ENCODE peak calls at places on chromosomes 5 and 9, in six cellular contexts. P, V, T, Z, N and L are unnamed samples.

GRCh38 chr9:114317665-114318357 is 5.1 kb upstream of the ORM1 start:
- DNase-seq in N (no peak), V (peak), Z (peak), T (no peak), P (peak), L (no peak)

GRCh38 chr5:145976431-145977155 is 40.2 kb downstream of the SH3RF2 start:
- DNase-seq in V (peak), N (no peak), T (no peak), Z (no peak), P (peak), L (no peak)

GRCh38 chr5:68884893-68885292 is 208.9 kb upstream of the SLC30A5 start:
- DNase-seq in P (no peak), N (peak), T (no peak), Z (no peak), V (peak), L (no peak)

GRCh38 chr5:56281489-56282163 is 48.5 kb upstream of the ANKRD55 start:
- DNase-seq in V (no peak), P (no peak), Z (no peak), N (no peak), T (no peak), L (no peak)

GRCh38 chr9:81604306-81605153 is 84.8 kb downstream of the TLE1 start:
- DNase-seq in P (peak), V (peak), Z (no peak), T (no peak), N (no peak), L (no peak)

GRCh38 chr9:95854386-95855015 is 21.0 kb upstream of the ERCC6L2 start:
- DNase-seq in Z (peak), N (no peak), T (no peak), P (peak), V (peak), L (no peak)

GRCh38 chr9:95505072-95505471 is 11.7 kb downstream of the PTCH1 start:
- DNase-seq in Z (no peak), N (peak), V (no peak), T (no peak), P (no peak), L (no peak)

GRCh38 chr5:32543291-32543690 is 42.1 kb upstream of the SUB1 start:
- DNase-seq in P (no peak), N (no peak), T (no peak), V (peak), Z (no peak), L (no peak)

GRCh38 chr5:58407042-58407709 is 52.7 kb downstream of the PLK2 start:
- DNase-seq in P (peak), Z (peak), N (no peak), T (no peak), V (peak), L (no peak)

GRCh38 chr5:55920784-55921183 is 69.6 kb downstream of the IL31RA start:
- DNase-seq in T (no peak), N (no peak), Z (peak), V (no peak), P (peak), L (no peak)

GRCh38 chr5:150567031-150567680 is 59.2 kb downstream of the NDST1 start:
- DNase-seq in V (peak), P (peak), N (no peak), T (no peak), Z (peak), L (no peak)

GRCh38 chr5:138739938-138740337 is 13.3 kb upstream of the CTNNA1 start:
- DNase-seq in N (no peak), P (no peak), T (no peak), Z (no peak), V (no peak), L (no peak)

GRCh38 chr5:142482207-142482606 is 157.4 kb upstream of the SPRY4 start:
- DNase-seq in V (no peak), P (no peak), Z (no peak), N (no peak), T (no peak), L (no peak)

GRCh38 chr5:95858023-95858461 is 35.5 kb upstream of the GLRX start:
- DNase-seq in T (no peak), N (no peak), V (peak), Z (peak), P (peak), L (no peak)

GRCh38 chr5:147310059-147310704 is 75.4 kb downstream of the STK32A start:
- DNase-seq in V (peak), P (peak), Z (peak), T (no peak), N (no peak), L (no peak)

GRCh38 chr9:128340691-128341434 is 536 bp downstream of the SLC27A4 start:
- DNase-seq in N (peak), P (no peak), T (no peak), Z (no peak), V (no peak), L (peak)

GRCh38 chr5:174535691-174536090 is 188.7 kb upstream of the MSX2 start:
- DNase-seq in P (peak), V (peak), Z (no peak), N (peak), T (no peak), L (no peak)

GRCh38 chr5:154058055-154059038 is 19.6 kb downstream of the MFAP3 start:
- DNase-seq in T (no peak), P (peak), N (no peak), Z (peak), V (peak), L (no peak)

GRCh38 chr9:116096853-116097252 is 56.7 kb upstream of the PAPPA start:
- DNase-seq in T (no peak), P (peak), N (peak), V (peak), Z (no peak), L (peak)

GRCh38 chr5:80747922-80748321 is 93.1 kb upstream of the DHFR start:
- DNase-seq in N (peak), T (no peak), P (no peak), V (no peak), Z (no peak), L (no peak)

GRCh38 chr5:17222679-17223078 is 5.2 kb downstream of the BASP1 start:
- DNase-seq in Z (no peak), T (no peak), P (peak), V (no peak), N (peak), L (no peak)

GRCh38 chr5:140367631-140368013 is 7.6 kb downstream of the SLC4A9 start:
- DNase-seq in V (no peak), P (no peak), T (no peak), Z (no peak), N (no peak), L (no peak)

GRCh38 chr9:98775831-98776441 is 20.4 kb downstream of the ANKS6 start:
- DNase-seq in P (peak), V (peak), T (peak), N (peak), Z (peak), L (peak)

GRCh38 chr9:98777618-98778017 is 18.7 kb downstream of the ANKS6 start:
- DNase-seq in N (no peak), T (no peak), P (no peak), V (no peak), Z (no peak), L (no peak)

GRCh38 chr9:98773721-98774120 is 22.6 kb downstream of the ANKS6 start:
- DNase-seq in T (no peak), Z (no peak), N (no peak), P (no peak), V (no peak), L (no peak)

GRCh38 chr9:98772364-98773155 is 23.8 kb downstream of the ANKS6 start:
- DNase-seq in T (no peak), N (no peak), V (no peak), Z (no peak), P (no peak), L (no peak)

GRCh38 chr9:98774746-98775145 is 21.6 kb downstream of the ANKS6 start:
- DNase-seq in P (no peak), T (no peak), N (peak), Z (peak), V (no peak), L (no peak)
- TF ChIP-seq CTCF in P (peak), T (peak), N (peak), Z (peak), V (peak), L (peak)

GRCh38 chr5:181170237-181170830 is 22.9 kb downstream of the OR2V2 start:
- DNase-seq in P (no peak), V (no peak), T (no peak), Z (peak), N (peak), L (no peak)

GRCh38 chr5:181170996-181171395 is 23.6 kb downstream of the OR2V2 start:
- DNase-seq in T (no peak), N (no peak), P (no peak), Z (peak), V (peak), L (no peak)

GRCh38 chr5:181168595-181169118 is 21.3 kb downstream of the OR2V2 start:
- DNase-seq in P (no peak), T (no peak), V (no peak), Z (no peak), N (no peak), L (no peak)

GRCh38 chr5:181166812-181167733 is 19.7 kb downstream of the OR2V2 start:
- DNase-seq in P (no peak), T (no peak), V (no peak), Z (peak), N (no peak), L (no peak)

DNA sequence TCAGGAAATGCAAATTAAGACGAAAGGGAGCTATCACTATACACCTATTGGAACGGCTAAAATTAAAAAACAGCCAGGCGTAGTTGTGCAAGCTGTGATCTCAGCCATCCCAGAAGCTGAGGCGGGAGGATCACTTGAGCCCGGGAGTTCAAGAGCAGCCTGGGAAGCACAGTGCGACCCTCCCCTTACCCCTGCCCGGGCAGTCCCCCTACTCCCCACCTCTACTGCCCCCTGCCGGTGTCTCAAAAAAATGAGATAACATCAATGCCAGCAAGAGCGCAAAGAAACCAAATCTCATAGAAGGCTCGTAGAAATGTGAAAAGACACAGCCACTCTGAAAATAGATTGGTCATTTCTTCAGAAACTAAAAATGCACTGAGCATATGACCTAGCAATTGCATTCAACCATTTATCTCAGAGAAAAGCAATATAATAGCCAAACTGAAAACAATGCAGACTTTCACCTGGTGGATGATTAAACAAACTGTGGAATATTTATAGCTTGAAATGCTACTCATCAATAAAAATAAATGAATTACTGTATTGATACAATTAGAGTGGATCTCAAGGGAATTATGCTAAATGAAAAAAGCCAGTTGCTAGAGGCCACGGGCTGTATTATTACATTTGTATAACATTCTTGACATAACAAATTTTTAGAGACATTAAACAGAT is 20.6 kb downstream of the OR2V2 start:
- DNase-seq in N (peak), T (peak), Z (peak), V (no peak), P (no peak), L (peak)
- TF ChIP-seq CTCF in N (peak), T (peak), Z (peak), V (peak), P (peak), L (peak)

DNA sequence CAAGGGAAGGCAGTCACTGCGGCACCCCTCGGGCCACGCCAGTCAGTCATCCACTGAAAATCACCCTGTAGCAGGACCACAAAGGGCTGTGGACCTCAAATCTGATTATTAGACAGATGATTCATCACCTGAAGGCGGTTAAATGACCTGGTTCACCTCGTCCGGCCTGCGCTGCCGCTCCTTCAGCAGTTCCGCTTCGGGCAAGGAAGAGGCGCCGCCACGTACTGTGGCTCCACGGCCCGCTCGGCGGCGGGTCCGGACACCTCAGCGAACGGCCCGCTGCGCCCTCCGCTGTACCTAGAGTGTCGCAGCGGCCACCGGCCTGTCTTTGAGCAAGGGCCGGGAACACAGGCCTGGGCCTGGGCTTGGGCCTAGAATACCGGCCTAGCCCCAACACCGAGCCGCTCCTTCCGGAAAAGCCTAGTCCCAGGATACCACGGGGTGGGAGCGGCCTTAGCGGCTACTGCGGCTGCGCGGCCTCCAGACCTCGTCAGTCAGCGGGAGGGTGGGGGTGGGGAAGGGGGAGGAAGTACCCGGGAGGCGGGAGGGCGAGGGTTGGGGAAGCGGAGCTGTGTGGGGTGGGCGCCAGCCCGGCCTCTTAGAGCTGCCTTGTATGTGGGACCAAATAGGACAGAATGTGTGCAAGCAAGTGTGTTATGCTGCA is at the start of gene KLHL9:
- DNase-seq in V (peak), N (peak), P (peak), Z (peak), T (peak), L (peak)
- TF ChIP-seq CTCF in V (no peak), N (no peak), P (no peak), Z (no peak), T (no peak), L (no peak)

DNA sequence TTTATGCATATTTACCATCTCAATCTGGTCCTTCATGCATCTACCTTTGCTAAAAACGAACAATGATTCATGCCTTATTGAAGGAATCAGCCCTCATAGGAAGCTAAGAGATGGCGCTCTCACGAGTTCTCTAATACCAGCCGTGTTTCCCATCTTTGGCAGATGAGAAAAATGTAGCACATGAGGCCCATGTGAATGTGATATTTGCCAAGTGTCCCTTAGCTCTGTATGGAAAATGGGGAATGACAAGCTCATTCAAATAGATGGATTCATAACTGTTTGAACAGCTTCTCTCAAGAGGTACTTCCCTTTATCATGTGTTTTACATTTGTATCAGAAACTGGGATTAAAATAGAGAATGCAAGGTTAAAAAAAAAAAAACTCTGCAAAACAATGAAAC is 66.1 kb downstream of the TTC39B start:
- DNase-seq in P (no peak), N (no peak), Z (no peak), T (no peak), V (no peak), L (no peak)
- TF ChIP-seq CTCF in P (no peak), N (no peak), Z (no peak), T (no peak), V (no peak), L (no peak)

GRCh38 chr9:107410045-107410819 is 79.3 kb downstream of the KLF4 start:
- DNase-seq in N (no peak), T (no peak), Z (no peak), P (no peak), V (no peak), L (no peak)
- TF ChIP-seq CTCF in N (no peak), T (no peak), Z (no peak), P (no peak), V (no peak), L (no peak)